ENCODE peak calls at places on chromosomes 6 and 20, in eight cellular contexts. One of them, this sample, is unnamed.
A peak's percentile ranks its signal among the peaks of the same experiment; 100 is the strongest.

GRCh38 chr6:48449002-48449401 is 338.0 kb upstream of the PTCHD4 start:
- DNase-seq in tibial artery: no peak
- DNase-seq in CD4-positive, CD25-positive, alpha-beta regulatory T cell: no peak
- DNase-seq in GM23338: peak; percentile 21
- DNase-seq in lower lobe of right lung: no peak
- DNase-seq in right atrium auricular region: no peak
- DNase-seq in cardiac muscle cell: peak; percentile 34
- DNase-seq in K562: no peak
- DNase-seq in this sample: no peak

GRCh38 chr6:153301602-153302001 is 170.5 kb upstream of the RGS17 start:
- DNase-seq in CD4-positive, CD25-positive, alpha-beta regulatory T cell: no peak
- DNase-seq in GM23338: peak; percentile 64
- DNase-seq in right atrium auricular region: no peak
- DNase-seq in lower lobe of right lung: no peak
- DNase-seq in K562: no peak
- DNase-seq in cardiac muscle cell: no peak
- DNase-seq in tibial artery: no peak
- DNase-seq in this sample: no peak

GRCh38 chr20:49635171-49635570 is 67.2 kb upstream of the PTGIS start:
- DNase-seq in tibial artery: no peak
- DNase-seq in K562: no peak
- DNase-seq in right atrium auricular region: no peak
- DNase-seq in GM23338: no peak
- DNase-seq in lower lobe of right lung: no peak
- DNase-seq in CD4-positive, CD25-positive, alpha-beta regulatory T cell: no peak
- DNase-seq in cardiac muscle cell: no peak
- DNase-seq in this sample: peak; percentile 59

GRCh38 chr20:47606414-47607207 is 104.9 kb downstream of the NCOA3 start:
- DNase-seq in CD4-positive, CD25-positive, alpha-beta regulatory T cell: no peak
- DNase-seq in right atrium auricular region: no peak
- DNase-seq in K562: no peak
- DNase-seq in GM23338: no peak
- DNase-seq in lower lobe of right lung: no peak
- DNase-seq in tibial artery: no peak
- DNase-seq in cardiac muscle cell: no peak
- DNase-seq in this sample: no peak

GRCh38 chr6:43871284-43871683 is 101.3 kb downstream of the VEGFA start:
- DNase-seq in cardiac muscle cell: no peak
- DNase-seq in K562: no peak
- DNase-seq in lower lobe of right lung: no peak
- DNase-seq in GM23338: no peak
- DNase-seq in tibial artery: no peak
- DNase-seq in CD4-positive, CD25-positive, alpha-beta regulatory T cell: no peak
- DNase-seq in right atrium auricular region: no peak
- DNase-seq in this sample: no peak

GRCh38 chr6:79782775-79783174 is 151.6 kb downstream of the SH3BGRL2 start:
- DNase-seq in CD4-positive, CD25-positive, alpha-beta regulatory T cell: no peak
- DNase-seq in GM23338: no peak
- DNase-seq in K562: no peak
- DNase-seq in right atrium auricular region: no peak
- DNase-seq in tibial artery: no peak
- DNase-seq in lower lobe of right lung: no peak
- DNase-seq in cardiac muscle cell: no peak
- DNase-seq in this sample: no peak

GRCh38 chr6:98586163-98586562 is 248.2 kb upstream of the POU3F2 start:
- DNase-seq in CD4-positive, CD25-positive, alpha-beta regulatory T cell: no peak
- DNase-seq in GM23338: peak; percentile 30
- DNase-seq in tibial artery: no peak
- DNase-seq in lower lobe of right lung: no peak
- DNase-seq in cardiac muscle cell: no peak
- DNase-seq in right atrium auricular region: no peak
- DNase-seq in K562: no peak
- DNase-seq in this sample: no peak

GRCh38 chr6:16619017-16619416 is 142.2 kb downstream of the ATXN1 start:
- DNase-seq in K562: no peak
- DNase-seq in tibial artery: no peak
- DNase-seq in CD4-positive, CD25-positive, alpha-beta regulatory T cell: no peak
- DNase-seq in right atrium auricular region: no peak
- DNase-seq in lower lobe of right lung: no peak
- DNase-seq in cardiac muscle cell: no peak
- DNase-seq in GM23338: no peak
- DNase-seq in this sample: no peak

GRCh38 chr20:10553326-10553984 is 118.3 kb downstream of the SLX4IP start:
- DNase-seq in K562: peak; percentile 29
- DNase-seq in tibial artery: peak; percentile 83
- DNase-seq in GM23338: peak; percentile 87
- DNase-seq in CD4-positive, CD25-positive, alpha-beta regulatory T cell: no peak
- DNase-seq in right atrium auricular region: peak; percentile 75
- DNase-seq in lower lobe of right lung: peak; percentile 68
- DNase-seq in cardiac muscle cell: peak; percentile 84
- DNase-seq in this sample: peak; percentile 70

GRCh38 chr6:53906842-53907241 is 112.0 kb downstream of the LRRC1 start:
- DNase-seq in cardiac muscle cell: peak; percentile 14
- DNase-seq in GM23338: no peak
- DNase-seq in K562: no peak
- DNase-seq in CD4-positive, CD25-positive, alpha-beta regulatory T cell: no peak
- DNase-seq in right atrium auricular region: no peak
- DNase-seq in lower lobe of right lung: no peak
- DNase-seq in tibial artery: no peak
- DNase-seq in this sample: no peak

GRCh38 chr20:31440012-31440659 is at the start of gene DEFB123:
- DNase-seq in lower lobe of right lung: no peak
- DNase-seq in right atrium auricular region: no peak
- DNase-seq in tibial artery: no peak
- DNase-seq in CD4-positive, CD25-positive, alpha-beta regulatory T cell: no peak
- DNase-seq in GM23338: peak; percentile 60
- DNase-seq in K562: peak; percentile 29
- DNase-seq in cardiac muscle cell: no peak
- DNase-seq in this sample: no peak

GRCh38 chr6:90156861-90157260 is 139.8 kb downstream of the BACH2 start:
- DNase-seq in cardiac muscle cell: no peak
- DNase-seq in right atrium auricular region: no peak
- DNase-seq in lower lobe of right lung: no peak
- DNase-seq in CD4-positive, CD25-positive, alpha-beta regulatory T cell: peak; percentile 55
- DNase-seq in K562: no peak
- DNase-seq in GM23338: no peak
- DNase-seq in tibial artery: no peak
- DNase-seq in this sample: no peak

GRCh38 chr6:127267742-127268588 is 1.3 kb downstream of the RNF146 start:
- DNase-seq in CD4-positive, CD25-positive, alpha-beta regulatory T cell: no peak
- DNase-seq in cardiac muscle cell: no peak
- DNase-seq in K562: no peak
- DNase-seq in GM23338: peak; percentile 36
- DNase-seq in tibial artery: no peak
- DNase-seq in right atrium auricular region: no peak
- DNase-seq in lower lobe of right lung: no peak
- DNase-seq in this sample: no peak

GRCh38 chr6:21022343-21023107 is 488.3 kb downstream of the CDKAL1 start:
- DNase-seq in K562: no peak
- DNase-seq in cardiac muscle cell: peak; percentile 87
- DNase-seq in CD4-positive, CD25-positive, alpha-beta regulatory T cell: no peak
- DNase-seq in GM23338: peak; percentile 43
- DNase-seq in right atrium auricular region: no peak
- DNase-seq in tibial artery: no peak
- DNase-seq in lower lobe of right lung: no peak
- DNase-seq in this sample: peak; percentile 29

GRCh38 chr6:125818659-125819297 is 28.0 kb downstream of the NCOA7 start:
- DNase-seq in tibial artery: no peak
- DNase-seq in lower lobe of right lung: no peak
- DNase-seq in K562: no peak
- DNase-seq in cardiac muscle cell: peak; percentile 55
- DNase-seq in GM23338: no peak
- DNase-seq in right atrium auricular region: no peak
- DNase-seq in CD4-positive, CD25-positive, alpha-beta regulatory T cell: no peak
- DNase-seq in this sample: no peak

GRCh38 chr6:13319891-13320564 is 8.3 kb downstream of the TBC1D7 start:
- DNase-seq in K562: peak; percentile 82
- DNase-seq in right atrium auricular region: no peak
- DNase-seq in GM23338: no peak
- DNase-seq in lower lobe of right lung: no peak
- DNase-seq in cardiac muscle cell: no peak
- DNase-seq in tibial artery: no peak
- DNase-seq in CD4-positive, CD25-positive, alpha-beta regulatory T cell: no peak
- DNase-seq in this sample: no peak

GRCh38 chr20:37856932-37857660 is 45.8 kb upstream of the VSTM2L start:
- DNase-seq in lower lobe of right lung: no peak
- DNase-seq in GM23338: no peak
- DNase-seq in CD4-positive, CD25-positive, alpha-beta regulatory T cell: no peak
- DNase-seq in K562: no peak
- DNase-seq in right atrium auricular region: no peak
- DNase-seq in tibial artery: no peak
- DNase-seq in cardiac muscle cell: peak; percentile 56
- DNase-seq in this sample: no peak

GRCh38 chr6:16741112-16742016 is 19.9 kb downstream of the ATXN1 start:
- DNase-seq in CD4-positive, CD25-positive, alpha-beta regulatory T cell: no peak
- DNase-seq in cardiac muscle cell: peak; percentile 96
- DNase-seq in lower lobe of right lung: no peak
- DNase-seq in GM23338: no peak
- DNase-seq in tibial artery: no peak
- DNase-seq in right atrium auricular region: no peak
- DNase-seq in K562: no peak
- DNase-seq in this sample: no peak

GRCh38 chr6:134447883-134448387 is 130.0 kb upstream of the SGK1 start:
- DNase-seq in cardiac muscle cell: peak; percentile 67
- DNase-seq in GM23338: no peak
- DNase-seq in lower lobe of right lung: no peak
- DNase-seq in tibial artery: no peak
- DNase-seq in K562: no peak
- DNase-seq in CD4-positive, CD25-positive, alpha-beta regulatory T cell: no peak
- DNase-seq in right atrium auricular region: no peak
- DNase-seq in this sample: no peak

GRCh38 chr6:42984924-42985475 is 630 bp downstream of the PPP2R5D start:
- DNase-seq in CD4-positive, CD25-positive, alpha-beta regulatory T cell: peak; percentile 14
- DNase-seq in right atrium auricular region: no peak
- DNase-seq in cardiac muscle cell: peak; percentile 29
- DNase-seq in tibial artery: no peak
- DNase-seq in lower lobe of right lung: no peak
- DNase-seq in K562: peak; percentile 44
- DNase-seq in GM23338: peak; percentile 65
- DNase-seq in this sample: peak; percentile 33

DNA sequence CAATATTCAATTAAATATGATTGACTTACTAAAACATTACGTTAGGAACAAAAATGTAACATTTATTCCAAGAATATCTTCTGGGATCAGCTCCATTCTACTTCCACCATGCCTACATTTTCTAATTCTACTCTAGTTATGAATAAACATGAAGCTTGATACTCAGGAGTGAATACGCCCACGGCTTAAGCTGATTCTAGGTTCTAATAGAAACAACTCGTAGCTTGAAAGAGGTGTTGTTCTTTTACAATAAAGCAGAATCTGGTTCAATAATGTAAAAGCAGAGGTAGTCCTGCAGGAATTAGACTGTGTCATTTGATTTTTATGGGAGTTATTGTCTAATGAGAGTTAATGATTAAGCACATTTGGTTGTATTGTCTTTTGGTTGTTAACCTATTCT is 107.3 kb upstream of the OLIG3 start:
- DNase-seq in CD4-positive, CD25-positive, alpha-beta regulatory T cell: no peak
- DNase-seq in tibial artery: no peak
- DNase-seq in K562: no peak
- DNase-seq in right atrium auricular region: no peak
- DNase-seq in cardiac muscle cell: no peak
- DNase-seq in GM23338: no peak
- DNase-seq in lower lobe of right lung: no peak
- DNase-seq in this sample: no peak
- H3K27me3 ChIP-seq in CD4-positive, CD25-positive, alpha-beta regulatory T cell: peaks cover 14% of the 10 kb centered on the region
- H3K27me3 ChIP-seq in tibial artery: peaks cover 5% of the 10 kb centered on the region
- H3K27me3 ChIP-seq in K562: peaks cover 18% of the 10 kb centered on the region
- H3K27me3 ChIP-seq in right atrium auricular region: no peaks in the 10 kb centered on the region
- H3K27me3 ChIP-seq in cardiac muscle cell: no peaks in the 10 kb centered on the region
- H3K27me3 ChIP-seq in GM23338: no peaks in the 10 kb centered on the region
- H3K27me3 ChIP-seq in lower lobe of right lung: peaks cover 13% of the 10 kb centered on the region
- H3K27me3 ChIP-seq in this sample: no peaks in the 10 kb centered on the region

DNA sequence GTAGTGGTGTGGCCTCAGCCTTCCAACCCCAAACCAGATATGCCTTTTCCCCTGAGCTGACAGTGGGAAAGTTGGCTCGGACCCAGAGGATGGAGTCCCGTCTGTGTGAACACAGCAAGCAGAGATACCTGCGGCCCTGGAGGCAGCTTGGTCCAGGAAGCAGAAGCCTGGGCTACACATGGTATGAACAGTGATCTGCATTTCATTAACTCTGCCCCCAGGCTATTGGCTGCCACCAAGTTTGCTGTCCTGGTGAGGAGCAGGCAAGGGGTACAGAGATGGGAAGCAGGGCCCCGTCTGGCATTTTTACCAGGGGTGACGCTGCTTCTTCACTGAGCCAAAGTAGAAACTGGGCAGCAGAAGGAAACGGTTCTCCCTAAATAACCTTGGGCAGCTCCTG is 90.0 kb downstream of the EDN3 start:
- DNase-seq in right atrium auricular region: no peak
- DNase-seq in K562: no peak
- DNase-seq in GM23338: no peak
- DNase-seq in cardiac muscle cell: no peak
- DNase-seq in lower lobe of right lung: no peak
- DNase-seq in tibial artery: no peak
- DNase-seq in CD4-positive, CD25-positive, alpha-beta regulatory T cell: no peak
- DNase-seq in this sample: no peak
- H3K27me3 ChIP-seq in right atrium auricular region: no peaks in the 10 kb centered on the region
- H3K27me3 ChIP-seq in K562: no peaks in the 10 kb centered on the region
- H3K27me3 ChIP-seq in GM23338: no peaks in the 10 kb centered on the region
- H3K27me3 ChIP-seq in cardiac muscle cell: no peaks in the 10 kb centered on the region
- H3K27me3 ChIP-seq in lower lobe of right lung: peaks cover 9% of the 10 kb centered on the region
- H3K27me3 ChIP-seq in tibial artery: peaks cover 33% of the 10 kb centered on the region
- H3K27me3 ChIP-seq in CD4-positive, CD25-positive, alpha-beta regulatory T cell: peaks cover 2% of the 10 kb centered on the region
- H3K27me3 ChIP-seq in this sample: peaks cover 3% of the 10 kb centered on the region

DNA sequence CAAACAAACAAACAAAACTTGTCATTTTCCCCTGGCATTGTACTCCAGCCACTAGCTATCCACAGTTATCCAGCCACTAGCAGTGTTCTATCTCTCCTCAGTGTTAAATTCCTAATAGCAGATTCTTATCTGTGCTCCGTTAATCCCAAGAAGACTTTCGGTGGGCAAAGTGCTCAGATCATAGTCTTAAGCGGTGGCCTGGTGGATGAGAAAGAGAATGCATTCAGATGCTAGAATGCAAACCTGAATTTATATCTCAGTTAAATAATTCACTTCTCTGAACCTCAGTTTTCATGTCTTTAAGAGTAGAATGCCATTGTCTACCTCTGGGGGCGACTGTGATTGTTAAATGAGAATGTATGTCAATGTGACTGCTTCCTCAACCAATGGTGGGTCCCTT is 47.7 kb upstream of the KCNG1 start:
- DNase-seq in GM23338: peak; percentile 47
- DNase-seq in K562: no peak
- DNase-seq in lower lobe of right lung: no peak
- DNase-seq in tibial artery: no peak
- DNase-seq in right atrium auricular region: no peak
- DNase-seq in cardiac muscle cell: no peak
- DNase-seq in CD4-positive, CD25-positive, alpha-beta regulatory T cell: no peak
- DNase-seq in this sample: no peak
- H3K27me3 ChIP-seq in GM23338: no peaks in the 10 kb centered on the region
- H3K27me3 ChIP-seq in K562: peaks cover 4% of the 10 kb centered on the region
- H3K27me3 ChIP-seq in lower lobe of right lung: peaks cover 53% of the 10 kb centered on the region
- H3K27me3 ChIP-seq in tibial artery: peaks cover 44% of the 10 kb centered on the region
- H3K27me3 ChIP-seq in right atrium auricular region: no peaks in the 10 kb centered on the region
- H3K27me3 ChIP-seq in cardiac muscle cell: no peaks in the 10 kb centered on the region
- H3K27me3 ChIP-seq in CD4-positive, CD25-positive, alpha-beta regulatory T cell: peaks cover 5% of the 10 kb centered on the region
- H3K27me3 ChIP-seq in this sample: no peaks in the 10 kb centered on the region

DNA sequence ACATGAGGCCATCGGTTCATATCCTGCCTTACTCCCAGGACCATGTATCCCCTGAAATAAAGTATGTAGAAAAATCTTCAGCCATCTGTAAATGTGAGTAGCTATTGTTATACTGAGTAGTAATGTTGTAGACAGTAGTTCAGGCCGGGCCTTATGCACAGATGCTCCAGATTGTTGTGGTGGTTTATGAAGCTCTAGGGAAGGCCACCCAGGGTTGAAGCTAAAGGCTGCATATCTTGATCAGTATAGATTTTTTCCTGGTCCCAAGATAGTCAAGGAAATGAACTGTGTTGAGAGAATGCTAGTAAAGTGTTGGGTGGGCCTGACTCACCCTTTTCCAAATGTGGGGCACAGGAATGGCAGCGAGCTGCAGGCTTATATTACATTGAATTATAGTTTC is 81.4 kb downstream of the FNDC1 start:
- DNase-seq in tibial artery: no peak
- DNase-seq in lower lobe of right lung: no peak
- DNase-seq in right atrium auricular region: no peak
- DNase-seq in cardiac muscle cell: no peak
- DNase-seq in CD4-positive, CD25-positive, alpha-beta regulatory T cell: no peak
- DNase-seq in GM23338: no peak
- DNase-seq in K562: no peak
- DNase-seq in this sample: no peak
- H3K27me3 ChIP-seq in tibial artery: no peaks in the 10 kb centered on the region
- H3K27me3 ChIP-seq in lower lobe of right lung: no peaks in the 10 kb centered on the region
- H3K27me3 ChIP-seq in right atrium auricular region: no peaks in the 10 kb centered on the region
- H3K27me3 ChIP-seq in cardiac muscle cell: no peaks in the 10 kb centered on the region
- H3K27me3 ChIP-seq in CD4-positive, CD25-positive, alpha-beta regulatory T cell: peaks cover 5% of the 10 kb centered on the region
- H3K27me3 ChIP-seq in GM23338: no peaks in the 10 kb centered on the region
- H3K27me3 ChIP-seq in K562: peaks cover 9% of the 10 kb centered on the region
- H3K27me3 ChIP-seq in this sample: no peaks in the 10 kb centered on the region

This sample was measured in colonic mucosa.